ENCODE peak calls at places on chromosomes 5 and 9, in eight cellular contexts. H, O, F, Q, R, P, W and S are unnamed samples.

GRCh38 chr5:20615888-20616563 is 628.0 kb upstream of the CDH18 start:
- DNase-seq in H (no peak), P (no peak), Q (no peak), R (no peak), W (no peak), O (no peak), F (no peak), S (no peak)

GRCh38 chr5:119323630-119324000 is 32.2 kb upstream of the TNFAIP8 start:
- DNase-seq in W (no peak), H (no peak), Q (no peak), P (no peak), R (peak), O (no peak), F (no peak), S (no peak)

GRCh38 chr9:91659529-91660294 is 236.1 kb upstream of the NFIL3 start:
- DNase-seq in R (no peak), O (peak), P (peak), H (peak), W (no peak), Q (no peak), F (no peak), S (peak)

GRCh38 chr5:10289353-10289752 is 18.3 kb downstream of the CMBL start:
- DNase-seq in W (no peak), Q (no peak), R (no peak), F (no peak), H (no peak), O (no peak), P (no peak), S (no peak)

GRCh38 chr5:134511796-134512660 is 13.4 kb upstream of the JADE2 start:
- DNase-seq in F (no peak), W (no peak), O (no peak), Q (peak), H (no peak), P (peak), R (no peak), S (peak)

GRCh38 chr5:124200381-124200780 is 546.1 kb downstream of the ZNF608 start:
- DNase-seq in R (no peak), O (no peak), F (no peak), H (no peak), P (no peak), W (no peak), Q (no peak), S (no peak)

GRCh38 chr5:17114233-17114632 is 103.2 kb upstream of the BASP1 start:
- DNase-seq in P (no peak), Q (no peak), F (no peak), W (no peak), H (no peak), O (no peak), R (peak), S (no peak)

GRCh38 chr9:97397220-97397619 is 14.7 kb upstream of the TDRD7 start:
- DNase-seq in R (no peak), Q (no peak), O (no peak), F (peak), W (no peak), H (no peak), P (no peak), S (peak)

GRCh38 chr5:1975898-1976765 is 93.4 kb upstream of the IRX4 start:
- DNase-seq in Q (no peak), R (no peak), W (no peak), O (no peak), H (peak), P (no peak), F (no peak), S (peak)

GRCh38 chr5:152185547-152186234 is 219.4 kb downstream of the NMUR2 start:
- DNase-seq in H (no peak), R (no peak), P (no peak), F (no peak), O (no peak), W (no peak), Q (no peak), S (no peak)

DNA sequence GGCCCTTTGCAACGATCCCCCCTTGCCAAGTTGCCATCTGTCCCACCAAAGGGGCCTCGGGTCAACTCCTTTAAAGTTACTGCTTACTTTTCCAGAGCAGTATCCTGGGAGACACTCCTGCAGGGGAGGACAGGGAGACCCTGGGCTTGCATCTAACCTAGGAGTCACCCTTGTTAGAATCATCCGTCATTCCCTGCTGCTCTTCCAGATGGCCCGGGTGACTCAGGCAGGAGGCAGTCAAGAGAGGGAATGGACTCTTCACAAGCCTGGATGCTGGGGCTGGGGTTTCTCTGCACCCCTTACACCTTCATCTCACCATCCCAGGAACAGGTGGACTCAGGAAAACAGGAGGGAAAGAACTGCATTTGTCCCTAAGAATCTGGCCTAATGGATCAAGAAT is 175.6 kb downstream of the GABBR2 start:
- DNase-seq in O (no peak), H (no peak), P (no peak), F (no peak), R (no peak), Q (no peak), W (no peak), S (no peak)
- TF ChIP-seq MAX in O (no peak), H (no peak), P (no peak), F (no peak), R (no peak), Q (no peak), W (no peak), S (no peak)

GRCh38 chr5:65075623-65076250 is 307.0 kb downstream of the CWC27 start:
- DNase-seq in H (no peak), W (no peak), Q (no peak), F (no peak), O (no peak), R (no peak), P (no peak), S (no peak)
- TF ChIP-seq CTCF in H (no peak), W (no peak), Q (no peak), F (no peak), O (no peak), R (no peak), P (no peak), S (no peak)

DNA sequence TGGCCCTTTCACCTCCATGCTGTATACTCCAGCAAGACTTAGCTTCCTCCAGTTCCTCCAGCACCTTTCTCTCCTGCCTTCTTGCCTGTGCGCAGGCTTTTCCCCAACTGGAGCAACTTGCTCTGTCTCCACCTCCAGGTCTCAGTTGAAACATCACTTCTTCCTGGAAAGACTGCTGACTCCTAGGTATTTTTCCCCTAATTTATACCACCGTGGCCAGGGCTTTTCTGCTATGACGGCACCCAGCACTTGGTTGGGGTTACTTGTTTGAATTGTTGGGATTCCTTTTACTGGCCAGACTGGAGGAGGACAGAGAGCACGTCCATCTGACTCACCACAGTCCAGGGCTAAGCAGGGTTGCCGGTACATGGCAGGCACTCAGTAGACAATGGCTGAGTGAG is 67.5 kb downstream of the KCNIP1 start:
- DNase-seq in W (no peak), O (peak), Q (peak), H (no peak), F (no peak), P (no peak), R (no peak), S (no peak)
- TF ChIP-seq POLR2A in W (no peak), O (no peak), Q (no peak), H (no peak), F (no peak), P (no peak), R (no peak), S (no peak)

GRCh38 chr9:20030671-20031070 is 241.8 kb upstream of the SLC24A2 start:
- DNase-seq in R (no peak), O (no peak), H (no peak), P (no peak), W (no peak), Q (no peak), F (no peak), S (no peak)

GRCh38 chr9:20032413-20033006 is 243.7 kb upstream of the SLC24A2 start:
- DNase-seq in O (no peak), W (no peak), Q (no peak), F (no peak), H (no peak), R (peak), P (no peak), S (no peak)

GRCh38 chr9:20030221-20030620 is 241.4 kb upstream of the SLC24A2 start:
- DNase-seq in P (no peak), R (no peak), H (no peak), W (no peak), F (no peak), O (no peak), Q (no peak), S (no peak)

GRCh38 chr9:20028849-20029231 is 240.0 kb upstream of the SLC24A2 start:
- DNase-seq in H (no peak), P (no peak), Q (no peak), W (no peak), F (no peak), O (no peak), R (peak), S (no peak)

GRCh38 chr9:20031836-20032235 is 243.0 kb upstream of the SLC24A2 start:
- DNase-seq in H (no peak), F (no peak), Q (no peak), O (no peak), P (no peak), W (no peak), R (no peak), S (peak)
- TF ChIP-seq MAX in H (no peak), F (no peak), Q (no peak), O (no peak), P (no peak), W (no peak), R (no peak), S (no peak)

GRCh38 chr9:131762356-131762932 is 22.6 kb upstream of the RAPGEF1 start:
- DNase-seq in H (peak), Q (peak), P (peak), F (no peak), O (peak), R (peak), W (peak), S (peak)

GRCh38 chr9:131754846-131755245 is 15.0 kb upstream of the RAPGEF1 start:
- DNase-seq in R (no peak), P (no peak), Q (no peak), F (no peak), O (no peak), W (no peak), H (no peak), S (no peak)

GRCh38 chr9:131755541-131756198 is 15.8 kb upstream of the RAPGEF1 start:
- DNase-seq in F (no peak), O (peak), P (peak), W (peak), R (peak), H (peak), Q (peak), S (peak)

GRCh38 chr9:131757549-131757948 is 17.7 kb upstream of the RAPGEF1 start:
- DNase-seq in R (no peak), F (no peak), H (no peak), P (no peak), Q (no peak), W (no peak), O (no peak), S (no peak)

GRCh38 chr9:131758972-131759647 is 19.2 kb upstream of the RAPGEF1 start:
- DNase-seq in P (no peak), W (no peak), H (no peak), F (no peak), Q (no peak), O (no peak), R (no peak), S (peak)
- TF ChIP-seq CTCF in P (no peak), W (no peak), H (no peak), F (no peak), Q (no peak), O (no peak), R (no peak), S (no peak)

DNA sequence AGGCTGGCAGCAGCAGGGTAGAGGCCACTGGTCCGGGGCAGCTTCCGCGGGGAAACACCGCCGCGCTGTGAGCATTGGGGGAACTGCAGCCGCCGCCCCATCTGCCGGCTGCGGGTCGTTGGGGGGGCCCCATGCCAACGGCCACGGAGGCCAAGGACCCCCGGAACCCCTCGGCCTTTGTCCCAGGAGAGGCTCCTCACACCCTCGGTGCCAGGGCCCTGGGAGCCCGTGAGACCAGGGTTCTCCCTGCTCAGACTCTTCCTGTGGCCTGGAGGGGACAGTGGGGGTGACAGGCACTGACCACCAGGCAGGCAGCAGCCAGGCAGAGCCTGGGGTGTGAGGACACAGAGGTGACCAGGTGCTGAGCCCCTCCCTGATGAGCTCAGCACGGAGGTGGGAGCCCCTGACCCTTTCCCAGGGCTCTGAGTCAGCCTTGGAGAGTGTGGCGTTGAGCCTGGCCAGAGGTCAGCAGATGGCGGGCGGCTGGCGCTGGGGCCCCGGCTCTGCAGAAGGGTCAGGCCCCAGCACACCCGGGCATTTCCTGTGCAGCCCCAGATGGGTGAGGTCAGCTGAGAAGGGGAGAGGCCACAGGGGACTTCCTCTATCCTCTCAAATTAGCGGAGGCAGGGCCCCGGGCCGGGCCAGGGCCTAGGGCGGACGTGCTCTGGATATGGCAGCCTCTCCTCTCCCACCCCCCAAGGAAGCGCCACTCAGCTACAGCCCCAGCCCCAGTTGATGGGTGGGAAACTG is 17.9 kb upstream of the EGFL7 start:
- DNase-seq in R (peak), W (no peak), H (peak), Q (peak), O (peak), P (peak), F (no peak), S (peak)
- TF ChIP-seq POLR2A in R (peak), W (no peak), H (no peak), Q (no peak), O (no peak), P (no peak), F (no peak), S (no peak)

GRCh38 chr5:66144074-66144798 is at the start of gene SREK1:
- DNase-seq in O (peak), H (peak), R (peak), Q (peak), F (peak), P (peak), W (peak), S (peak)
- TF ChIP-seq MAX in O (peak), H (peak), R (peak), Q (peak), F (peak), P (peak), W (no peak), S (peak)